ENCODE peak calls at places on chromosomes 13 and 19, in eight cellular contexts. One of them, this sample, is unnamed.

GRCh38 chr13:110106726-110107125 is 200.2 kb downstream of the COL4A1 start:
- DNase-seq in CD8-positive, alpha-beta T cell: no peak
- DNase-seq in GM03348: peak
- DNase-seq in bronchial epithelial cell: no peak
- DNase-seq in AG20443: peak
- DNase-seq in NCI-H345: no peak
- DNase-seq in HuH-7: no peak
- DNase-seq in CD4-positive, CD25-positive, alpha-beta regulatory T cell: no peak
- DNase-seq in this sample: peak

GRCh38 chr13:94534171-94534570 is 54.7 kb upstream of the DCT start:
- DNase-seq in NCI-H345: no peak
- DNase-seq in HuH-7: no peak
- DNase-seq in GM03348: no peak
- DNase-seq in AG20443: no peak
- DNase-seq in bronchial epithelial cell: peak
- DNase-seq in CD4-positive, CD25-positive, alpha-beta regulatory T cell: no peak
- DNase-seq in CD8-positive, alpha-beta T cell: no peak
- DNase-seq in this sample: peak

GRCh38 chr13:112368883-112369282 is 7.3 kb upstream of the SPACA7 start:
- DNase-seq in bronchial epithelial cell: no peak
- DNase-seq in GM03348: no peak
- DNase-seq in AG20443: no peak
- DNase-seq in CD8-positive, alpha-beta T cell: no peak
- DNase-seq in HuH-7: no peak
- DNase-seq in CD4-positive, CD25-positive, alpha-beta regulatory T cell: no peak
- DNase-seq in NCI-H345: no peak
- DNase-seq in this sample: no peak

GRCh38 chr19:50505856-50506611 is 5.0 kb downstream of the JOSD2 start:
- DNase-seq in HuH-7: no peak
- DNase-seq in CD4-positive, CD25-positive, alpha-beta regulatory T cell: no peak
- DNase-seq in NCI-H345: no peak
- DNase-seq in GM03348: no peak
- DNase-seq in bronchial epithelial cell: no peak
- DNase-seq in CD8-positive, alpha-beta T cell: no peak
- DNase-seq in AG20443: no peak
- DNase-seq in this sample: no peak

GRCh38 chr19:51595776-51596175 is 24.7 kb downstream of the ZNF175 start:
- DNase-seq in CD4-positive, CD25-positive, alpha-beta regulatory T cell: no peak
- DNase-seq in HuH-7: no peak
- DNase-seq in GM03348: no peak
- DNase-seq in CD8-positive, alpha-beta T cell: no peak
- DNase-seq in bronchial epithelial cell: no peak
- DNase-seq in NCI-H345: no peak
- DNase-seq in AG20443: no peak
- DNase-seq in this sample: no peak

GRCh38 chr19:17404015-17404414 is 1.4 kb downstream of the BST2 start:
- DNase-seq in AG20443: no peak
- DNase-seq in CD4-positive, CD25-positive, alpha-beta regulatory T cell: no peak
- DNase-seq in GM03348: no peak
- DNase-seq in bronchial epithelial cell: no peak
- DNase-seq in HuH-7: no peak
- DNase-seq in NCI-H345: no peak
- DNase-seq in CD8-positive, alpha-beta T cell: no peak
- DNase-seq in this sample: no peak

GRCh38 chr19:9891609-9892373 is 44.5 kb downstream of the OLFM2 start:
- DNase-seq in bronchial epithelial cell: no peak
- DNase-seq in GM03348: no peak
- DNase-seq in HuH-7: no peak
- DNase-seq in CD4-positive, CD25-positive, alpha-beta regulatory T cell: no peak
- DNase-seq in NCI-H345: no peak
- DNase-seq in CD8-positive, alpha-beta T cell: no peak
- DNase-seq in AG20443: no peak
- DNase-seq in this sample: no peak

GRCh38 chr13:100506154-100506553 is 82.4 kb downstream of the GGACT start:
- DNase-seq in NCI-H345: no peak
- DNase-seq in CD4-positive, CD25-positive, alpha-beta regulatory T cell: no peak
- DNase-seq in bronchial epithelial cell: no peak
- DNase-seq in HuH-7: no peak
- DNase-seq in CD8-positive, alpha-beta T cell: no peak
- DNase-seq in AG20443: no peak
- DNase-seq in GM03348: no peak
- DNase-seq in this sample: no peak

GRCh38 chr19:4374451-4375163 is 25.7 kb downstream of the SH3GL1 start:
- DNase-seq in bronchial epithelial cell: peak
- DNase-seq in GM03348: peak
- DNase-seq in CD4-positive, CD25-positive, alpha-beta regulatory T cell: no peak
- DNase-seq in NCI-H345: no peak
- DNase-seq in HuH-7: no peak
- DNase-seq in AG20443: peak
- DNase-seq in CD8-positive, alpha-beta T cell: no peak
- DNase-seq in this sample: peak

GRCh38 chr13:101190976-101191375 is 225.3 kb downstream of the NALCN start:
- DNase-seq in NCI-H345: no peak
- DNase-seq in AG20443: no peak
- DNase-seq in HuH-7: no peak
- DNase-seq in CD4-positive, CD25-positive, alpha-beta regulatory T cell: no peak
- DNase-seq in CD8-positive, alpha-beta T cell: no peak
- DNase-seq in GM03348: no peak
- DNase-seq in bronchial epithelial cell: no peak
- DNase-seq in this sample: peak

GRCh38 chr13:113749956-113750355 is 9.1 kb upstream of the TMEM255B start:
- DNase-seq in CD4-positive, CD25-positive, alpha-beta regulatory T cell: no peak
- DNase-seq in bronchial epithelial cell: no peak
- DNase-seq in NCI-H345: no peak
- DNase-seq in AG20443: no peak
- DNase-seq in GM03348: peak
- DNase-seq in HuH-7: no peak
- DNase-seq in CD8-positive, alpha-beta T cell: no peak
- DNase-seq in this sample: no peak

This sample was measured in adipocyte.